ENCODE peak calls at places on chromosomes 2 and 18, in seven cellular contexts. K is AG04450; Q is stimulated activated CD4-positive, alpha-beta T cell treated with anti-CD3 and anti-CD28 coated beads, TNF-alpha, amount 100 ng/mL, for 1 hour; S is brain microvascular endothelial cell; M is SK-N-SH; N is tibial artery; Z is ELF-1. F is an unnamed sample.
A peak's percentile ranks its signal among the peaks of the same experiment; 100 is the strongest.

GRCh38 chr2:197311521-197312033 is 997 bp upstream of the ANKRD44 start:
- DNase-seq in K (no peak), Q (no peak), S (no peak), M (peak; percentile 33), N (no peak), Z (peak; percentile 63), F (no peak)

GRCh38 chr18:39586696-39587095 is 2021.1 kb upstream of the CELF4 start:
- DNase-seq in K (no peak), Q (no peak), S (no peak), M (no peak), N (no peak), Z (no peak), F (no peak)

GRCh38 chr2:153408708-153409107 is 69.9 kb downstream of the RPRM start:
- DNase-seq in K (no peak), Q (no peak), S (no peak), M (no peak), N (no peak), Z (no peak), F (no peak)

GRCh38 chr2:109032229-109032800 is 43.3 kb upstream of the EDAR start:
- DNase-seq in K (no peak), Q (no peak), S (no peak), M (no peak), N (no peak), Z (no peak), F (no peak)

GRCh38 chr2:136141510-136142154 is 23.7 kb upstream of the CXCR4 start:
- DNase-seq in K (no peak), Q (no peak), S (no peak), M (peak; percentile 74), N (no peak), Z (no peak), F (no peak)

GRCh38 chr2:241131531-241131930 is 17.7 kb downstream of the PASK start:
- DNase-seq in K (no peak), Q (no peak), S (no peak), M (no peak), N (peak; percentile 34), Z (no peak), F (no peak)

GRCh38 chr18:6488956-6489355 is 74.2 kb upstream of the L3MBTL4 start:
- DNase-seq in K (no peak), Q (no peak), S (no peak), M (no peak), N (no peak), Z (no peak), F (no peak)

GRCh38 chr2:176325732-176326131 is 56.5 kb downstream of the MTX2 start:
- DNase-seq in K (no peak), Q (no peak), S (no peak), M (no peak), N (no peak), Z (peak; percentile 77), F (no peak)

GRCh38 chr2:28613616-28614501 is 118.0 kb downstream of the PLB1 start:
- DNase-seq in K (peak; percentile 79), Q (no peak), S (peak; percentile 85), M (no peak), N (no peak), Z (no peak), F (no peak)

GRCh38 chr2:191109888-191110287 is 40.9 kb downstream of the STAT4 start:
- DNase-seq in K (no peak), Q (no peak), S (peak; percentile 56), M (no peak), N (no peak), Z (no peak), F (no peak)

GRCh38 chr2:129673234-129673633 is 306.2 kb upstream of the RAB6C start:
- DNase-seq in K (no peak), Q (no peak), S (no peak), M (no peak), N (no peak), Z (no peak), F (no peak)

GRCh38 chr2:121902171-121902591 is 146.7 kb downstream of the TSN start:
- DNase-seq in K (no peak), Q (no peak), S (peak; percentile 18), M (no peak), N (no peak), Z (peak; percentile 57), F (peak; percentile 71)

GRCh38 chr18:77080283-77080682 is 52.3 kb downstream of the MBP start:
- DNase-seq in K (no peak), Q (no peak), S (no peak), M (no peak), N (no peak), Z (no peak), F (no peak)

GRCh38 chr18:9025104-9025838 is 77.2 kb upstream of the NDUFV2 start:
- DNase-seq in K (peak; percentile 33), Q (no peak), S (no peak), M (no peak), N (no peak), Z (no peak), F (no peak)

GRCh38 chr2:27489118-27489497 is 435 bp downstream of the IFT172 start:
- DNase-seq in K (no peak), Q (no peak), S (no peak), M (peak; percentile 36), N (no peak), Z (no peak), F (no peak)

GRCh38 chr2:68135448-68136320 is 22.0 kb upstream of the PNO1 start:
- DNase-seq in K (no peak), Q (no peak), S (no peak), M (no peak), N (no peak), Z (no peak), F (no peak)

GRCh38 chr2:135157856-135158255 is 105.8 kb downstream of the RAB3GAP1 start:
- DNase-seq in K (no peak), Q (no peak), S (no peak), M (no peak), N (no peak), Z (no peak), F (no peak)

GRCh38 chr18:79940814-79941472 is 10.5 kb downstream of the SLC66A2 start:
- DNase-seq in K (no peak), Q (no peak), S (no peak), M (no peak), N (peak; percentile 42), Z (no peak), F (no peak)

GRCh38 chr18:55121397-55122170 is 162.3 kb upstream of the CCDC68 start:
- DNase-seq in K (no peak), Q (no peak), S (no peak), M (no peak), N (no peak), Z (no peak), F (no peak)

GRCh38 chr2:201149064-201149820 is 33.3 kb downstream of the CFLAR start:
- DNase-seq in K (no peak), Q (no peak), S (peak; percentile 90), M (no peak), N (no peak), Z (no peak), F (peak; percentile 98)

GRCh38 chr18:45688113-45688512 is 35.9 kb upstream of the SLC14A1 start:
- DNase-seq in K (no peak), Q (no peak), S (peak; percentile 40), M (no peak), N (no peak), Z (no peak), F (peak; percentile 33)

GRCh38 chr18:25349131-25349925 is 2.6 kb downstream of the ZNF521 start:
- DNase-seq in K (peak; percentile 6), Q (no peak), S (peak; percentile 11), M (peak; percentile 69), N (peak; percentile 68), Z (peak; percentile 47), F (peak; percentile 12)

GRCh38 chr2:16168506-16169264 is 228.3 kb downstream of the MYCN start:
- DNase-seq in K (no peak), Q (no peak), S (no peak), M (no peak), N (no peak), Z (peak; percentile 92), F (no peak)

GRCh38 chr2:23719721-23720120 is 207.2 kb downstream of the ATAD2B start:
- DNase-seq in K (no peak), Q (no peak), S (no peak), M (no peak), N (no peak), Z (no peak), F (no peak)